ENCODE peak calls at places on chromosomes 12 and 14, in five cellular contexts. B, Q, P, Y and C are unnamed samples.

GRCh38 chr14:24398298-24398942 is 383 bp upstream of the NYNRIN start:
- DNase-seq in B (no peak), Q (peak), P (no peak), Y (no peak), C (no peak)

GRCh38 chr14:69682607-69683263 is 71.3 kb downstream of the SUSD6 start:
- DNase-seq in B (no peak), Q (no peak), P (no peak), Y (peak), C (no peak)

GRCh38 chr14:55585854-55586253 is 5.8 kb downstream of the KTN1 start:
- DNase-seq in B (no peak), Q (no peak), P (no peak), Y (no peak), C (no peak)

GRCh38 chr12:82880442-82880901 is 193.8 kb downstream of the TMTC2 start:
- DNase-seq in B (no peak), Q (no peak), P (no peak), Y (no peak), C (no peak)

GRCh38 chr12:27966870-27967269 is 5.7 kb downstream of the PTHLH start:
- DNase-seq in B (no peak), Q (no peak), P (no peak), Y (no peak), C (no peak)

GRCh38 chr12:116861331-116861730 is 19.9 kb downstream of the HRK start:
- DNase-seq in B (peak), Q (no peak), P (no peak), Y (no peak), C (peak)

GRCh38 chr12:131942671-131943070 is 7.1 kb upstream of the EP400 start:
- DNase-seq in B (no peak), Q (no peak), P (no peak), Y (no peak), C (no peak)

GRCh38 chr12:118190266-118190665 is 54.3 kb downstream of the PEBP1 start:
- DNase-seq in B (no peak), Q (no peak), P (no peak), Y (no peak), C (no peak)

GRCh38 chr14:103118019-103118662 is 5.1 kb upstream of the TNFAIP2 start:
- DNase-seq in B (no peak), Q (no peak), P (no peak), Y (no peak), C (no peak)

GRCh38 chr14:60922050-60922449 is 58.8 kb downstream of the TRMT5 start:
- DNase-seq in B (no peak), Q (no peak), P (no peak), Y (no peak), C (no peak)

GRCh38 chr14:61145258-61145902 is 135.8 kb downstream of the TMEM30B start:
- DNase-seq in B (no peak), Q (no peak), P (no peak), Y (no peak), C (no peak)

GRCh38 chr14:73283592-73284379 is 46.5 kb downstream of the PAPLN start:
- DNase-seq in B (no peak), Q (no peak), P (no peak), Y (no peak), C (no peak)

GRCh38 chr14:23381871-23382270 is 5.0 kb downstream of the CMTM5 start:
- DNase-seq in B (no peak), Q (no peak), P (no peak), Y (no peak), C (no peak)

GRCh38 chr12:95574799-95575452 is 23.6 kb upstream of the USP44 start:
- DNase-seq in B (no peak), Q (no peak), P (no peak), Y (no peak), C (no peak)

GRCh38 chr12:111842556-111843396 is 748 bp downstream of the MAPKAPK5 start:
- DNase-seq in B (no peak), Q (no peak), P (no peak), Y (no peak), C (no peak)

GRCh38 chr12:14771651-14772137 is 31.6 kb downstream of the WBP11 start:
- DNase-seq in B (peak), Q (no peak), P (no peak), Y (no peak), C (no peak)

GRCh38 chr14:95250126-95250824 is 69.4 kb downstream of the CLMN start:
- DNase-seq in B (no peak), Q (no peak), P (no peak), Y (no peak), C (no peak)

GRCh38 chr12:78970041-78970440 is 105.5 kb downstream of the SYT1 start:
- DNase-seq in B (no peak), Q (no peak), P (no peak), Y (no peak), C (no peak)

GRCh38 chr14:100221419-100222218 is 17.3 kb upstream of the YY1 start:
- DNase-seq in B (peak), Q (no peak), P (peak), Y (no peak), C (peak)

GRCh38 chr12:25384954-25385216 is 134.2 kb upstream of the KRAS start:
- DNase-seq in B (no peak), Q (no peak), P (no peak), Y (no peak), C (no peak)

GRCh38 chr12:1842183-1842904 is 22.0 kb downstream of the LRTM2 start:
- DNase-seq in B (no peak), Q (no peak), P (no peak), Y (peak), C (no peak)

GRCh38 chr12:121036810-121037326 is 2.2 kb downstream of the OASL start:
- DNase-seq in B (no peak), Q (no peak), P (peak), Y (no peak), C (no peak)

GRCh38 chr14:106436310-106436905 is 910.0 kb downstream of the TMEM121 start:
- DNase-seq in B (peak), Q (no peak), P (peak), Y (no peak), C (peak)

GRCh38 chr14:90698379-90698869 is 117.8 kb downstream of the TTC7B start:
- DNase-seq in B (no peak), Q (no peak), P (no peak), Y (peak), C (no peak)

GRCh38 chr12:42090899-42091298 is 53.8 kb downstream of the GXYLT1 start:
- DNase-seq in B (no peak), Q (no peak), P (no peak), Y (no peak), C (no peak)

GRCh38 chr14:104387000-104387384 is 192.6 kb upstream of the C14orf180 start:
- DNase-seq in B (peak), Q (no peak), P (no peak), Y (no peak), C (no peak)

GRCh38 chr12:43676183-43676813 is 82.3 kb downstream of the PUS7L start:
- DNase-seq in B (peak), Q (no peak), P (no peak), Y (no peak), C (no peak)

GRCh38 chr12:51533799-51534198 is 57.2 kb upstream of the SCN8A start:
- DNase-seq in B (no peak), Q (no peak), P (no peak), Y (no peak), C (no peak)

GRCh38 chr14:91580886-91581615 is 70.9 kb upstream of the PPP4R3A start:
- DNase-seq in B (no peak), Q (no peak), P (no peak), Y (no peak), C (no peak)

GRCh38 chr14:48974994-48975393 is 611.2 kb downstream of the RPS29 start:
- DNase-seq in B (no peak), Q (no peak), P (no peak), Y (no peak), C (no peak)
- TF ChIP-seq CTCF in B (no peak), Q (no peak), P (no peak), Y (no peak), C (no peak)

GRCh38 chr12:65169311-65170244 is at the start of gene LEMD3:
- DNase-seq in B (peak), Q (peak), P (peak), Y (peak), C (peak)
- TF ChIP-seq CTCF in B (peak), Q (no peak), P (no peak), Y (no peak), C (no peak)

GRCh38 chr12:100651694-100652093 is 78.2 kb downstream of the GAS2L3 start:
- DNase-seq in B (no peak), Q (no peak), P (no peak), Y (no peak), C (no peak)
- TF ChIP-seq CTCF in B (no peak), Q (no peak), P (no peak), Y (no peak), C (no peak)

GRCh38 chr12:55659486-55660385 is 23.0 kb downstream of the OR10P1 start:
- DNase-seq in B (no peak), Q (no peak), P (no peak), Y (no peak), C (no peak)
- TF ChIP-seq CTCF in B (peak), Q (peak), P (no peak), Y (no peak), C (no peak)

GRCh38 chr12:3680919-3681594 is 71.9 kb downstream of the CRACR2A start:
- DNase-seq in B (no peak), Q (no peak), P (no peak), Y (no peak), C (no peak)

GRCh38 chr12:3679831-3680230 is 73.1 kb downstream of the CRACR2A start:
- DNase-seq in B (no peak), Q (no peak), P (no peak), Y (no peak), C (no peak)

GRCh38 chr12:3681595-3681921 is 71.4 kb downstream of the CRACR2A start:
- DNase-seq in B (no peak), Q (no peak), P (no peak), Y (no peak), C (no peak)

GRCh38 chr12:3673960-3674708 is 78.8 kb downstream of the CRACR2A start:
- DNase-seq in B (no peak), Q (no peak), P (no peak), Y (no peak), C (no peak)

GRCh38 chr12:3677609-3678008 is 75.3 kb downstream of the CRACR2A start:
- DNase-seq in B (no peak), Q (no peak), P (no peak), Y (no peak), C (no peak)
- TF ChIP-seq CTCF in B (no peak), Q (no peak), P (no peak), Y (no peak), C (no peak)